ENCODE peak calls at places on chromosomes 7 and 10, in nine cellular contexts. J is activated CD4-positive, alpha-beta memory T cell treated with anti-CD3 and anti-CD28 coated beads, Interleukin-2, amount 10 ng/mL, durations not matched to agents 7 days and 5 days; U is brain microvascular endothelial cell; L is erythroblast; D is NCI-H1092 treated with DMSO at 0.1 percent for 48 hours; T is G401; F is HuH-7.5; X is PC-9; S is glutamatergic neuron. C is an unnamed sample.

GRCh38 chr10:52391927-52392602 is 78.0 kb downstream of the DKK1 start:
- DNase-seq in T (no peak), J (no peak), D (no peak), X (no peak), L (no peak), F (no peak), S (no peak), U (no peak), C (no peak)

GRCh38 chr10:35453855-35454532 is 117.7 kb downstream of the CCNY start:
- DNase-seq in T (no peak), F (no peak), L (peak), D (no peak), U (peak), S (no peak), X (no peak), J (no peak), C (no peak)

GRCh38 chr10:92691591-92692084 is 1.9 kb downstream of the HHEX start:
- DNase-seq in F (no peak), S (peak), T (no peak), L (peak), X (no peak), J (no peak), D (no peak), U (no peak), C (peak)

GRCh38 chr7:107203607-107204006 is 34.8 kb downstream of the HBP1 start:
- DNase-seq in X (no peak), L (no peak), F (no peak), J (no peak), T (no peak), S (no peak), U (no peak), D (no peak), C (no peak)

GRCh38 chr7:132618956-132619305 is 42.7 kb upstream of the PLXNA4 start:
- DNase-seq in X (no peak), J (no peak), S (no peak), U (peak), T (no peak), F (no peak), D (no peak), L (no peak), C (no peak)

GRCh38 chr10:2121315-2121714 is 384.0 kb upstream of the ADARB2 start:
- DNase-seq in J (no peak), T (no peak), U (no peak), X (no peak), S (no peak), L (no peak), F (no peak), D (no peak), C (no peak)

GRCh38 chr7:2104107-2104710 is 128.5 kb downstream of the MAD1L1 start:
- DNase-seq in T (peak), F (peak), U (peak), J (peak), X (no peak), D (no peak), S (peak), L (peak), C (peak)

GRCh38 chr7:114081606-114082425 is 163.0 kb upstream of the PPP1R3A start:
- DNase-seq in T (peak), X (peak), J (no peak), L (peak), U (peak), F (peak), D (peak), S (no peak), C (peak)

GRCh38 chr10:100485336-100485735 is 22.5 kb downstream of the WNT8B start:
- DNase-seq in S (no peak), D (no peak), U (no peak), J (no peak), T (no peak), L (no peak), X (no peak), F (no peak), C (no peak)

GRCh38 chr7:130350945-130351663 is 6.5 kb downstream of the CPA5 start:
- DNase-seq in X (no peak), S (no peak), D (peak), T (no peak), U (no peak), F (no peak), J (no peak), L (no peak), C (no peak)

GRCh38 chr7:7812112-7812511 is 93.7 kb upstream of the RPA3 start:
- DNase-seq in D (peak), J (no peak), L (no peak), F (no peak), X (peak), U (no peak), S (no peak), T (peak), C (no peak)

GRCh38 chr7:105473163-105473562 is 48.9 kb downstream of the PUS7 start:
- DNase-seq in T (no peak), X (no peak), D (no peak), F (no peak), L (peak), U (peak), S (no peak), J (no peak), C (no peak)

GRCh38 chr10:77889277-77889903 is 37.2 kb downstream of the DLG5 start:
- DNase-seq in X (peak), U (no peak), J (no peak), L (no peak), T (no peak), F (peak), S (no peak), D (no peak), C (peak)

GRCh38 chr10:119269737-119270136 is 62.4 kb downstream of the GRK5 start:
- DNase-seq in X (no peak), D (no peak), T (no peak), J (no peak), L (no peak), S (no peak), F (no peak), U (no peak), C (no peak)

GRCh38 chr10:3126741-3127342 is 45.7 kb downstream of the PITRM1 start:
- DNase-seq in S (peak), D (peak), J (no peak), X (no peak), F (no peak), T (peak), U (no peak), L (no peak), C (no peak)

GRCh38 chr10:19713800-19714525 is 102.3 kb upstream of the PLXDC2 start:
- DNase-seq in D (no peak), U (no peak), J (no peak), F (no peak), X (no peak), S (no peak), L (no peak), T (no peak), C (no peak)

GRCh38 chr7:113131367-113131766 is 13.0 kb upstream of the SMIM30 start:
- DNase-seq in U (no peak), D (no peak), J (no peak), T (no peak), F (no peak), L (no peak), S (no peak), X (no peak), C (no peak)

GRCh38 chr10:14540062-14540461 is 209.3 kb upstream of the FRMD4A start:
- DNase-seq in L (no peak), S (no peak), T (peak), F (no peak), X (no peak), U (no peak), J (no peak), D (no peak), C (no peak)

GRCh38 chr7:41222704-41223103 is 480.2 kb downstream of the INHBA start:
- DNase-seq in X (no peak), J (no peak), F (no peak), U (peak), D (no peak), L (no peak), T (no peak), S (no peak), C (no peak)